ENCODE peak calls at places on chromosome 18, in four cellular contexts. V, Q, P and H are unnamed samples.

GRCh38 chr18:21735452-21736015 is 5.1 kb upstream of the MIB1 start:
- DNase-seq in V (peak), Q (no peak), P (peak), H (no peak)

GRCh38 chr18:47780011-47780725 is 150.3 kb downstream of the SMAD2 start:
- DNase-seq in V (no peak), Q (no peak), P (no peak), H (no peak)

GRCh38 chr18:48022531-48023330 is 92.3 kb upstream of the SMAD2 start:
- DNase-seq in V (peak), Q (peak), P (no peak), H (no peak)

GRCh38 chr18:49621301-49621700 is 59.4 kb downstream of the LIPG start:
- DNase-seq in V (no peak), Q (no peak), P (no peak), H (no peak)

GRCh38 chr18:41113885-41114482 is 841.0 kb upstream of the PIK3C3 start:
- DNase-seq in V (no peak), Q (no peak), P (no peak), H (no peak)

GRCh38 chr18:58557013-58557435 is 71.9 kb downstream of the ALPK2 start:
- DNase-seq in V (no peak), Q (no peak), P (peak), H (no peak)

GRCh38 chr18:49139726-49140125 is 189.0 kb upstream of the SMAD7 start:
- DNase-seq in V (no peak), Q (no peak), P (no peak), H (no peak)

GRCh38 chr18:46946656-46947282 is 29.4 kb downstream of the KATNAL2 start:
- DNase-seq in V (peak), Q (peak), P (peak), H (peak)

GRCh38 chr18:73691118-73691517 is 456.5 kb downstream of the FBXO15 start:
- DNase-seq in V (no peak), Q (no peak), P (peak), H (no peak)

GRCh38 chr18:9597609-9598008 is 16.8 kb downstream of the PPP4R1 start:
- DNase-seq in V (no peak), Q (no peak), P (no peak), H (no peak)

GRCh38 chr18:10927290-10927979 is 221.9 kb downstream of the PIEZO2 start:
- DNase-seq in V (no peak), Q (no peak), P (no peak), H (no peak)

GRCh38 chr18:54983041-54983686 is 23.9 kb upstream of the CCDC68 start:
- DNase-seq in V (peak), Q (no peak), P (no peak), H (no peak)

GRCh38 chr18:9973461-9973860 is 59.6 kb downstream of the VAPA start:
- DNase-seq in V (no peak), Q (no peak), P (no peak), H (no peak)

GRCh38 chr18:8366656-8367055 is 242.6 kb upstream of the RAB12 start:
- DNase-seq in V (peak), Q (no peak), P (no peak), H (no peak)

GRCh38 chr18:69985239-69985638 is 37.6 kb upstream of the CD226 start:
- DNase-seq in V (peak), Q (no peak), P (no peak), H (no peak)

GRCh38 chr18:7517852-7518251 is 49.3 kb upstream of the PTPRM start:
- DNase-seq in V (no peak), Q (no peak), P (no peak), H (no peak)

GRCh38 chr18:49020621-49021021 is 69.9 kb upstream of the SMAD7 start:
- DNase-seq in V (no peak), Q (no peak), P (no peak), H (peak)

GRCh38 chr18:76620326-76620813 is 125.3 kb upstream of the ZNF516 start:
- DNase-seq in V (peak), Q (peak), P (peak), H (peak)

GRCh38 chr18:55121397-55122170 is 162.3 kb upstream of the CCDC68 start:
- DNase-seq in V (no peak), Q (no peak), P (no peak), H (no peak)

GRCh38 chr18:44887227-44887631 is 206.5 kb downstream of the SETBP1 start:
- DNase-seq in V (no peak), Q (no peak), P (peak), H (no peak)

GRCh38 chr18:6022840-6023239 is 127.5 kb upstream of the TMEM200C start:
- DNase-seq in V (peak), Q (no peak), P (no peak), H (no peak)

GRCh38 chr18:55318864-55319516 is 269.0 kb downstream of the TCF4 start:
- DNase-seq in V (no peak), Q (no peak), P (no peak), H (no peak)

GRCh38 chr18:67568166-67568565 is 51.6 kb upstream of the DSEL start:
- DNase-seq in V (peak), Q (no peak), P (no peak), H (no peak)

GRCh38 chr18:46405832-46406538 is 251.0 kb downstream of the LOXHD1 start:
- DNase-seq in V (no peak), Q (no peak), P (no peak), H (no peak)

GRCh38 chr18:4204151-4204720 is 250.9 kb downstream of the DLGAP1 start:
- DNase-seq in V (no peak), Q (no peak), P (no peak), H (no peak)

GRCh38 chr18:48136544-48137353 is 206.3 kb upstream of the SMAD2 start:
- DNase-seq in V (peak), Q (peak), P (no peak), H (peak)

GRCh38 chr18:44909191-44909719 is 228.6 kb downstream of the SETBP1 start:
- DNase-seq in V (no peak), Q (no peak), P (no peak), H (no peak)

GRCh38 chr18:55779711-55780590 is 192.0 kb upstream of the TCF4 start:
- DNase-seq in V (peak), Q (no peak), P (peak), H (peak)

GRCh38 chr18:69064063-69064462 is 266.2 kb downstream of the CCDC102B start:
- DNase-seq in V (no peak), Q (no peak), P (no peak), H (no peak)

GRCh38 chr18:24033644-24034412 is 19.3 kb downstream of the TTC39C start:
- DNase-seq in V (no peak), Q (no peak), P (no peak), H (no peak)

GRCh38 chr18:54192900-54193299 is 31.6 kb downstream of the MBD2 start:
- DNase-seq in V (no peak), Q (no peak), P (no peak), H (no peak)

GRCh38 chr18:57621252-57621607 is 406 bp downstream of the NARS1 start:
- DNase-seq in V (no peak), Q (no peak), P (no peak), H (no peak)

GRCh38 chr18:56139372-56139771 is 499.0 kb downstream of the TXNL1 start:
- DNase-seq in V (no peak), Q (no peak), P (peak), H (peak)

GRCh38 chr18:59697236-59697932 is at the start of gene CCBE1:
- DNase-seq in V (peak), Q (peak), P (peak), H (peak)

GRCh38 chr18:59699061-59699460 is 1.8 kb upstream of the CCBE1 start:
- DNase-seq in V (no peak), Q (no peak), P (no peak), H (no peak)

GRCh38 chr18:59695551-59695950 is 1.7 kb downstream of the CCBE1 start:
- DNase-seq in V (no peak), Q (no peak), P (no peak), H (no peak)

GRCh38 chr18:59694824-59695223 is 2.4 kb downstream of the CCBE1 start:
- DNase-seq in V (no peak), Q (no peak), P (no peak), H (no peak)

GRCh38 chr18:59696311-59697235 is 650 bp downstream of the CCBE1 start:
- DNase-seq in V (peak), Q (no peak), P (no peak), H (peak)
- H3K4me3 ChIP-seq in V (peak), Q (peak), P (peak), H (peak)

DNA sequence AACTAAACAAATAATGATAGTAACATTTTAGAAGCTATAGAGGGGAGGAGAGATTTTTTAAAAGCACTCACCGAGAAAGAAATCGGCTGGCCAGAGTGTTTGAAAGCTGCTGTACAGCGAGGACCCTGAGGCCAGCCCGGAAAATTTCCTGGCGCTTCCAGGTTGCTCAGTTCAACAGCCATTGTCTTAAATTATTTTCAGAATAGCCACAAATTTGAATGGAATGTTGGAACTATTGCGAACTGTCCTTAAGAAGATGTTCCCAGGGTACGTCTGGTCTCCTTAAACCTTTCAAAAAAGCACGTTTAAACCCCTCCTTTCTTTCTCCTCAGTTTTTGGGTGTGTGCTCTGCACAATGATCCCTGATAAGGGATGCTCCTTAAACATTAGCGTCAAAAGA is 14.4 kb upstream of the LPIN2 start:
- DNase-seq in V (no peak), Q (no peak), P (no peak), H (no peak)
- H3K27ac ChIP-seq in V (no peak), Q (peak), P (no peak), H (peak)

DNA sequence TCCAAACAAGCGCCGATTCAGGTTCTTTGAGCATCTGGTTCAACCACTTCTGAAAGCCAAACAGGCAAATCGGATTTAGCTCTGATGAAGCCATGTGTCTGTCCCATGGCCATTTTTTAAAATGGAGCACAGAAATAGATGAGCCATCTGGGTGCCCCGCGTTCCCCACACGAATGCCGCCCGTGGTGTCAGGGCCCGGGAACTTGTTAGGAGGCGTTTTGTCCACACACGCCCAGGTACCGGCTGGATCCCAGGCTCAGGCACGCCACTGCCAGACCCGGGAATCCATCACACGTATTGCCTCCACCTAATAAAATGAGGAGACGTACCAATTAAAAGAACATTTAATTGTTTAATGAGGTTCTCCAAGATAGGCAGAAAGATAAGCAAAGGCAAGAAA is 374.4 kb upstream of the SALL3 start:
- DNase-seq in V (no peak), Q (no peak), P (no peak), H (no peak)
- H3K4me3 ChIP-seq in V (no peak), Q (no peak), P (no peak), H (no peak)

DNA sequence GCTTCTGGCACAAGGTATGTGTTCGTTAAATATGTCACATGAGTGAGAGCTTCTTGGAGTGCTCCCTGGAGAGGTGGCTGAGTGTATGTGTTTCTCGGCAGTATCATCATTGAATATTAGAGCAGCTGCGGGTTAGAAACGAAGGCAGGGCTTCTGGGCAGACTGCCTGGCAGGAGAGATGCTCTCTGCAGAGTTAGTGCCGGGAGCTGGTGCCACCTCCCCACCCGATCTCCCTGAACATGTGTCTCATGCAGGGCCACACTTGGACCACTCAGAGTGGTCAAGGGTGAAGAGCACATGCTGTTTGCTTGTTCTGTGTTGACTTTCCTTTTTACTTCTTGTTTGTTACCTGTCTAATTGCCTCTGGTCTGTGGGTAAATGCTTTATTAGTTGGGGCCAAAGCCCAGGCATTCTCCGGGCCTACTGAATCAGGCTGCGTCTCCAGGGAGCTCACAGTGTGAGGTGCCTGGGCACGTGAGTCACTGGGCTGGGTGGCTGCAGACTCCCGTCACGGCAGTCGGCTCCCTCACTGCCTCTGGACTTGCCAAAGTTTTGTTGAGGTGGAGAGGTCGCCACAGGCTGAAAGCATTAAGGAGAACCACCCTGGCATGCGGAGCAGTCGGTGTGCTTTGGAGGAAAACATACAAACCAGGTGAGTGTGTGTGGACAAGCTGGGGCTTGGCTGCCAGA is 246.7 kb downstream of the FHOD3 start:
- DNase-seq in V (no peak), Q (peak), P (peak), H (no peak)
- H3K27ac ChIP-seq in V (no peak), Q (peak), P (no peak), H (no peak)

DNA sequence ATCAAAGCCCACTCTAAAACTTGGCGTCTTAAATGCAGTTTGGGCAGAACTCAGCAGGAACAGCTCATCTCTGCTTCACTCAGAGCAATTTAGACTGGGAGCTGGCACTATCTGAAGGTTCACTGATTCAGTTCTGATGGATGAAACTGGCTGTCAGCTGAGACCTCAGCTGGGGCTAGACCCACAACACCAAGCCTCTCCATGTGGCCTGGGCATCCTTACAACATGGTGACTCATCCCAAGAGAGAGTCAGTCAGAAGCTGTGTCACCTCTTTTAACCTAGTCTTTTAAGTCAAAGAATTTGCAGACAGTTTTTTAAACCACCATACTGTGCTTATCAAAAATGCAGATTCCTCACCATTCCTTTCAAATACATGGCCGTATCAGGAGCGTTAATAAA is 62.6 kb upstream of the ZNF397 start:
- DNase-seq in V (no peak), Q (no peak), P (no peak), H (no peak)
- H3K4me3 ChIP-seq in V (no peak), Q (no peak), P (no peak), H (no peak)

DNA sequence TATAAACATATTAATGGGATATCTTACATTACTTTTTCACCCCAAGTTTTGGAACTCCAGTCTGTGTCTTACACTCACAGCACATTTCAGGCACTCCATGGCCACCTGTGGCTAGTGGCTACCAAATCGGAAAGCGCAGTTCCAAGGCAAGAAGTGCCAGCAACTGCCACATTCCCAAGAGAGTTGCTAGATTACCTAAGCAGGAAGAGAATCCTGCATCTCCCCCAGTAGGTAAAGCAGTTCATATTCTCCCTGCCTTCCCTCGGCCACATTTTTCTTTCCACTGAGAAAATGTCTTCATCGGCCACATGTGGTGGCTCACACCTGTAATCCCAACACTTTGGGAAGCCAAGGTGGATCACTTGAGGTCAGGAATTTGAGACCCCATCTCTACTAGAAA is 62.8 kb downstream of the MEX3C start:
- DNase-seq in V (no peak), Q (no peak), P (no peak), H (no peak)
- H3K27ac ChIP-seq in V (no peak), Q (no peak), P (no peak), H (no peak)

GRCh38 chr18:79819064-79819725 is 21.5 kb downstream of the KCNG2 start:
- DNase-seq in V (no peak), Q (peak), P (no peak), H (no peak)

GRCh38 chr18:79818036-79818435 is 20.3 kb downstream of the KCNG2 start:
- DNase-seq in V (no peak), Q (peak), P (no peak), H (no peak)

GRCh38 chr18:79817607-79817998 is 19.9 kb downstream of the KCNG2 start:
- DNase-seq in V (no peak), Q (peak), P (no peak), H (no peak)

GRCh38 chr18:79819951-79820351 is 22.2 kb downstream of the KCNG2 start:
- DNase-seq in V (no peak), Q (no peak), P (no peak), H (no peak)

GRCh38 chr18:79818631-79819030 is 20.9 kb downstream of the KCNG2 start:
- DNase-seq in V (no peak), Q (peak), P (no peak), H (no peak)
- H3K4me3 ChIP-seq in V (no peak), Q (no peak), P (no peak), H (no peak)

DNA sequence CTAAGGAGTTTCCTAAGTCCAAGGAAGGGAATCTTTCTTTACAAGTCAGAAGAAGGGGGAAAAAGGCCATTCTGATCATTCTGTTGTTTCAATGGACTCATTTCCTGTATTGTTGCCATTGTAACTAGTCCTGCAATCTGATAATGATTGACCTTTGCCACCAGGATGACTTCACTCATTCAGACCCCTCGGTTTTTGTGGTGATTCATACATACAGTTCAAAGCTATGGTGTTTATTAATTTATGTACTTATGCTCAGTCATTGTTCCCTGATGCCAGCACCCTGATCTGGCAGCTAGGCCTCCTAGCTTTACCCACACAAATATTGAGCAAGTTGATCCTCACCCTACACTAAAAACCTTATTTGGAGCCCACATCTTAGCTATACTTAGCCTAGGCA is 57.6 kb upstream of the ZNF519 start:
- DNase-seq in V (no peak), Q (no peak), P (no peak), H (no peak)
- H3K27ac ChIP-seq in V (no peak), Q (no peak), P (no peak), H (no peak)